ENCODE peak calls at places on chromosomes 11 and 22, in four cellular contexts. One of them, this sample, is unnamed.

GRCh38 chr11:36186340-36186739 is 102.9 kb downstream of the COMMD9 start:
- DNase-seq in mesenchymal stem cell: no peak
- DNase-seq in neural progenitor cell: no peak
- DNase-seq in colonic mucosa: no peak
- DNase-seq in this sample: no peak

GRCh38 chr11:95084509-95084908 is 5.1 kb upstream of the ENDOD1 start:
- DNase-seq in mesenchymal stem cell: no peak
- DNase-seq in neural progenitor cell: no peak
- DNase-seq in colonic mucosa: no peak
- DNase-seq in this sample: no peak

GRCh38 chr22:50710886-50711285 is 27.1 kb upstream of the ACR start:
- DNase-seq in mesenchymal stem cell: no peak
- DNase-seq in neural progenitor cell: no peak
- DNase-seq in colonic mucosa: no peak
- DNase-seq in this sample: peak

GRCh38 chr11:61126266-61126665 is 24.0 kb downstream of the CD5 start:
- DNase-seq in mesenchymal stem cell: no peak
- DNase-seq in neural progenitor cell: peak
- DNase-seq in colonic mucosa: no peak
- DNase-seq in this sample: no peak

GRCh38 chr11:14248577-14248976 is 110.4 kb downstream of the RRAS2 start:
- DNase-seq in mesenchymal stem cell: no peak
- DNase-seq in neural progenitor cell: peak
- DNase-seq in colonic mucosa: no peak
- DNase-seq in this sample: no peak

GRCh38 chr11:47332791-47333525 is 19.5 kb downstream of the MYBPC3 start:
- DNase-seq in mesenchymal stem cell: no peak
- DNase-seq in neural progenitor cell: peak
- DNase-seq in colonic mucosa: no peak
- DNase-seq in this sample: peak

GRCh38 chr22:50002791-50003190 is 9.8 kb downstream of the IL17REL start:
- DNase-seq in mesenchymal stem cell: peak
- DNase-seq in neural progenitor cell: no peak
- DNase-seq in colonic mucosa: no peak
- DNase-seq in this sample: no peak

GRCh38 chr11:30322162-30322561 is 742 bp upstream of the ARL14EP start:
- DNase-seq in mesenchymal stem cell: peak
- DNase-seq in neural progenitor cell: no peak
- DNase-seq in colonic mucosa: no peak
- DNase-seq in this sample: no peak

GRCh38 chr11:64753019-64753379 is 6.8 kb downstream of the PYGM start:
- DNase-seq in mesenchymal stem cell: no peak
- DNase-seq in neural progenitor cell: no peak
- DNase-seq in colonic mucosa: no peak
- DNase-seq in this sample: peak

GRCh38 chr22:24315367-24315781 is 44.7 kb downstream of the SPECC1L start:
- DNase-seq in mesenchymal stem cell: peak
- DNase-seq in neural progenitor cell: no peak
- DNase-seq in colonic mucosa: no peak
- DNase-seq in this sample: no peak

GRCh38 chr11:124551189-124551588 is 7.7 kb upstream of the OR8B12 start:
- DNase-seq in mesenchymal stem cell: no peak
- DNase-seq in neural progenitor cell: no peak
- DNase-seq in colonic mucosa: no peak
- DNase-seq in this sample: no peak

GRCh38 chr11:128172046-128172878 is 415.1 kb downstream of the ETS1 start:
- DNase-seq in mesenchymal stem cell: peak
- DNase-seq in neural progenitor cell: peak
- DNase-seq in colonic mucosa: peak
- DNase-seq in this sample: no peak

GRCh38 chr11:124398924-124399323 is at the start of gene OR8B3:
- DNase-seq in mesenchymal stem cell: no peak
- DNase-seq in neural progenitor cell: no peak
- DNase-seq in colonic mucosa: no peak
- DNase-seq in this sample: no peak

GRCh38 chr11:30710216-30710615 is 124.1 kb upstream of the MPPED2 start:
- DNase-seq in mesenchymal stem cell: no peak
- DNase-seq in neural progenitor cell: no peak
- DNase-seq in colonic mucosa: no peak
- DNase-seq in this sample: no peak

GRCh38 chr11:9616858-9617257 is 43.4 kb downstream of the WEE1 start:
- DNase-seq in mesenchymal stem cell: no peak
- DNase-seq in neural progenitor cell: no peak
- DNase-seq in colonic mucosa: no peak
- DNase-seq in this sample: no peak

GRCh38 chr11:4808476-4808875 is 4.3 kb upstream of the OR52R1 start:
- DNase-seq in mesenchymal stem cell: no peak
- DNase-seq in neural progenitor cell: no peak
- DNase-seq in colonic mucosa: no peak
- DNase-seq in this sample: no peak

GRCh38 chr22:20940178-20940790 is 23.1 kb downstream of the CRKL start:
- DNase-seq in mesenchymal stem cell: no peak
- DNase-seq in neural progenitor cell: no peak
- DNase-seq in colonic mucosa: no peak
- DNase-seq in this sample: no peak

GRCh38 chr11:69496202-69496557 is 14.7 kb downstream of the LINC01488 start:
- DNase-seq in mesenchymal stem cell: no peak
- DNase-seq in neural progenitor cell: no peak
- DNase-seq in colonic mucosa: no peak
- DNase-seq in this sample: no peak

GRCh38 chr11:2426221-2426620 is 18.1 kb downstream of the TRPM5 start:
- DNase-seq in mesenchymal stem cell: no peak
- DNase-seq in neural progenitor cell: no peak
- DNase-seq in colonic mucosa: no peak
- DNase-seq in this sample: peak

GRCh38 chr11:6594142-6594768 is 9.2 kb downstream of the RRP8 start:
- DNase-seq in mesenchymal stem cell: no peak
- DNase-seq in neural progenitor cell: no peak
- DNase-seq in colonic mucosa: peak
- DNase-seq in this sample: no peak

DNA sequence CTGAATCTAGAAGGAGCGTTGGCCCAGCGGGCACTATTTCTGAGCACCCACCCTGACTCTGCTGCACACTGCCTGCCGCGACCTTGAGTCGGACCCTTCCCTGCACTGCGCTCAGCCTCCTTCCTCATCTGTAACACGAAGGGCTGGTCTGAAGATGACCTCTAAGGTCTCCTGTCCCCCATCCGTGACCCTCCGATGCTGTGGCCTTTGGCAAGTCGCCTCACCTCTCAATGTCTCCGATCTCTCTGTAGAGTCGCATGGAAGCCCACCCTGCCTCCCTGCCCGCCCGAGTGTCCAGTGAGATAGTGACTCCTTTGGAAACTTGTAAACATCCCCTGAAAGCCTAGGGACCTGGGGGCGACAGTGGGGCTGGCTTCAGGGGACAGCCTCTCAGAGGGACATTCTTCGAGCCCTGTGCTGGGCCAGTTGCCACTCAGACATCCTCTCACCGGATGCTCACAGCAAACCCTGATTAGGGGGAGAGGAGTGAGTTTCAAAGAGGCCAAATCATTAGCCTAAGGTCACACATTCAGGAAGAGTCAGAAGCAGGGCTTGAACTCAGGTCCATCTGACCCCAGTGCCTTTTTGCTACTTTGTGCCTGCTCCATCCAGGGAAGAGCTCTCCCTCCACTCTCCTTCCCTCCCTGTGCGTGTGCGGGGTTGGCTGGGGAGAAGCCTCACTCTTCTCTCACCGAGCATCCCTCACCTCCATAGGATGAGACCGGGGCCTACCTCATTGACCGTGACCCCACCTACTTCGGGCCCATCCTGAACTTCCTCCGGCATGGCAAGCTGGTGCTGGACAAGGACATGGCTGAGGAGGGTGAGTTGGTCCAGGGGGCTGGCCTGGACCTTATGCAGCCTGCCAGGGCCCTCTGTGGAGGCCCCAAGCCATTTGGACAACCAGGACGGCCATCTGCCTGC is 1.1 kb downstream of the KCTD17 start:
- DNase-seq in mesenchymal stem cell: no peak
- DNase-seq in neural progenitor cell: no peak
- DNase-seq in colonic mucosa: no peak
- DNase-seq in this sample: peak
- H3K9ac ChIP-seq in mesenchymal stem cell: peak
- H3K9ac ChIP-seq in neural progenitor cell: no peak
- H3K9ac ChIP-seq in colonic mucosa: peak
- H3K9ac ChIP-seq in this sample: peak

GRCh38 chr11:131464481-131464880 is 94.1 kb downstream of the NTM start:
- DNase-seq in mesenchymal stem cell: no peak
- DNase-seq in neural progenitor cell: no peak
- DNase-seq in colonic mucosa: no peak
- DNase-seq in this sample: no peak

GRCh38 chr11:131465746-131466145 is 95.3 kb downstream of the NTM start:
- DNase-seq in mesenchymal stem cell: no peak
- DNase-seq in neural progenitor cell: peak
- DNase-seq in colonic mucosa: no peak
- DNase-seq in this sample: no peak

GRCh38 chr11:131463609-131464008 is 93.2 kb downstream of the NTM start:
- DNase-seq in mesenchymal stem cell: no peak
- DNase-seq in neural progenitor cell: no peak
- DNase-seq in colonic mucosa: no peak
- DNase-seq in this sample: no peak

GRCh38 chr11:131464024-131464423 is 93.6 kb downstream of the NTM start:
- DNase-seq in mesenchymal stem cell: no peak
- DNase-seq in neural progenitor cell: no peak
- DNase-seq in colonic mucosa: no peak
- DNase-seq in this sample: no peak

GRCh38 chr11:131465056-131465455 is 94.6 kb downstream of the NTM start:
- DNase-seq in mesenchymal stem cell: no peak
- DNase-seq in neural progenitor cell: no peak
- DNase-seq in colonic mucosa: no peak
- DNase-seq in this sample: no peak
- H3K9ac ChIP-seq in mesenchymal stem cell: no peak
- H3K9ac ChIP-seq in neural progenitor cell: no peak
- H3K9ac ChIP-seq in colonic mucosa: no peak
- H3K9ac ChIP-seq in this sample: no peak

GRCh38 chr11:67301313-67301921 is 1.9 kb upstream of the SSH3 start:
- DNase-seq in mesenchymal stem cell: no peak
- DNase-seq in neural progenitor cell: no peak
- DNase-seq in colonic mucosa: peak
- DNase-seq in this sample: peak
- H3K9ac ChIP-seq in mesenchymal stem cell: no peak
- H3K9ac ChIP-seq in neural progenitor cell: no peak
- H3K9ac ChIP-seq in colonic mucosa: no peak
- H3K9ac ChIP-seq in this sample: no peak

GRCh38 chr22:40592352-40593113 is 44.0 kb downstream of the MRTFA start:
- DNase-seq in mesenchymal stem cell: no peak
- DNase-seq in neural progenitor cell: no peak
- DNase-seq in colonic mucosa: peak
- DNase-seq in this sample: no peak
- H3K9ac ChIP-seq in mesenchymal stem cell: no peak
- H3K9ac ChIP-seq in neural progenitor cell: no peak
- H3K9ac ChIP-seq in colonic mucosa: no peak
- H3K9ac ChIP-seq in this sample: no peak

DNA sequence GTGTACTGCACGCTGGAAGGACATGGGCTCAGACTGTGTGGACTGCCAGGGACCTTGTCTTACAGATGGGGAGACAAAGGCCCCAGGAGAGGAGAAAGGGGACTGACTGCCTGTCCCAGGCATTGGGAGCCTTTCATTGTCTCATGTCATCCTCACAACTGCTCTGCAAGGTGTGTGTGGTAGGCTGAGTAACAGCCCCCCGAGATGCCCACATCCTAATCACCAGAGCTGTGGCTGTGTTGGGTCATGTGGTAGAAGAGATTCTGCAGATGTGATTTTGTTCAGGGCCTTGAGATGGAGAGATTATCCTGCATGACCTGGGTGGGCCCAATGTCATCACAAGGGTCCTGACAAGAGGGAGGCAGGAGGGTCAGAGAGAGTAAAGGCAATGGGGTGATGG is 39.1 kb downstream of the ARRB1 start:
- DNase-seq in mesenchymal stem cell: no peak
- DNase-seq in neural progenitor cell: no peak
- DNase-seq in colonic mucosa: no peak
- DNase-seq in this sample: no peak
- H3K9ac ChIP-seq in mesenchymal stem cell: peak
- H3K9ac ChIP-seq in neural progenitor cell: no peak
- H3K9ac ChIP-seq in colonic mucosa: peak
- H3K9ac ChIP-seq in this sample: peak

GRCh38 chr11:12149672-12150225 is 39.4 kb downstream of the MICAL2 start:
- DNase-seq in mesenchymal stem cell: peak
- DNase-seq in neural progenitor cell: no peak
- DNase-seq in colonic mucosa: no peak
- DNase-seq in this sample: no peak
- H3K9ac ChIP-seq in mesenchymal stem cell: no peak
- H3K9ac ChIP-seq in neural progenitor cell: no peak
- H3K9ac ChIP-seq in colonic mucosa: no peak
- H3K9ac ChIP-seq in this sample: no peak